ENCODE peak calls at places on chromosomes 13 and 19, in nine cellular contexts. S is HT1080; U is NCI-H1105; Q is HEK293T; C is activated T-cell treated with anti-CD3 and anti-CD28 coated beads, Interleukin-2, amount 50 U/mL, for 1 hour; J is keratinocyte; L is M059J; K is nucleus accumbens; V is gastrocnemius medialis. T is an unnamed sample.

GRCh38 chr19:46404884-46405658 is 8.3 kb downstream of the CCDC8 start:
- DNase-seq in S (no peak), U (no peak), Q (no peak), C (no peak), J (no peak), L (no peak), K (no peak), V (no peak), T (no peak)

GRCh38 chr19:10270616-10271394 is at the start of gene ICAM1:
- DNase-seq in S (no peak), U (peak; percentile 11), Q (no peak), C (peak; percentile 71), J (no peak), L (peak; percentile 80), K (no peak), V (peak; percentile 50), T (peak; percentile 87)

GRCh38 chr19:13408889-13409518 is 97.3 kb downstream of the CACNA1A start:
- DNase-seq in S (no peak), U (no peak), Q (no peak), C (no peak), J (no peak), L (no peak), K (peak; percentile 25), V (no peak), T (no peak)

GRCh38 chr19:15138427-15138826 is 31.2 kb downstream of the SYDE1 start:
- DNase-seq in S (peak; percentile 70), U (no peak), Q (no peak), C (no peak), J (no peak), L (peak; percentile 21), K (no peak), V (no peak), T (no peak)

GRCh38 chr19:42024622-42025111 is 30.6 kb upstream of the ATP1A3 start:
- DNase-seq in S (no peak), U (no peak), Q (no peak), C (no peak), J (no peak), L (peak; percentile 71), K (no peak), V (no peak), T (no peak)

GRCh38 chr13:102825921-102826706 is 19.7 kb upstream of the ERCC5 start:
- DNase-seq in S (peak; percentile 94), U (no peak), Q (no peak), C (no peak), J (peak; percentile 60), L (peak; percentile 85), K (no peak), V (no peak), T (no peak)

GRCh38 chr13:41054212-41054877 is 7.0 kb upstream of the WBP4 start:
- DNase-seq in S (peak; percentile 47), U (no peak), Q (peak; percentile 28), C (no peak), J (no peak), L (peak; percentile 83), K (no peak), V (no peak), T (no peak)

GRCh38 chr13:112783135-112783945 is 93.5 kb downstream of the ATP11A start:
- DNase-seq in S (no peak), U (no peak), Q (no peak), C (no peak), J (no peak), L (no peak), K (no peak), V (no peak), T (no peak)

GRCh38 chr19:13153627-13154240 is 3.5 kb downstream of the IER2 start:
- DNase-seq in S (no peak), U (no peak), Q (no peak), C (no peak), J (no peak), L (peak; percentile 49), K (no peak), V (no peak), T (peak; percentile 75)

GRCh38 chr13:87087741-87088140 is 583.4 kb upstream of the SLITRK5 start:
- DNase-seq in S (no peak), U (no peak), Q (no peak), C (no peak), J (no peak), L (peak; percentile 3), K (no peak), V (no peak), T (no peak)

GRCh38 chr19:51511353-51511752 is 9.8 kb upstream of the SIGLEC12 start:
- DNase-seq in S (peak; percentile 39), U (no peak), Q (no peak), C (no peak), J (no peak), L (peak; percentile 28), K (no peak), V (no peak), T (no peak)

GRCh38 chr13:99404005-99404755 is 97.0 kb upstream of the GPR183 start:
- DNase-seq in S (peak; percentile 9), U (no peak), Q (no peak), C (no peak), J (no peak), L (no peak), K (no peak), V (no peak), T (peak; percentile 47)

GRCh38 chr19:50836543-50837195 is 3.3 kb upstream of the KLK15 start:
- DNase-seq in S (no peak), U (no peak), Q (no peak), C (no peak), J (no peak), L (no peak), K (no peak), V (no peak), T (no peak)

GRCh38 chr19:33906578-33907335 is 110.1 kb downstream of the KCTD15 start:
- DNase-seq in S (no peak), U (no peak), Q (no peak), C (no peak), J (peak; percentile 7), L (peak; percentile 12), K (no peak), V (no peak), T (no peak)

GRCh38 chr19:1507192-1507660 is 5.6 kb downstream of the ADAMTSL5 start:
- DNase-seq in S (no peak), U (no peak), Q (no peak), C (no peak), J (no peak), L (no peak), K (no peak), V (no peak), T (no peak)

GRCh38 chr13:23959231-23959862 is 62.0 kb upstream of the C1QTNF9B start:
- DNase-seq in S (no peak), U (no peak), Q (no peak), C (no peak), J (no peak), L (peak; percentile 33), K (no peak), V (no peak), T (no peak)

GRCh38 chr19:7636691-7637373 is at the start of gene STXBP2:
- DNase-seq in S (no peak), U (peak; percentile 79), Q (peak; percentile 94), C (peak; percentile 98), J (peak; percentile 42), L (no peak), K (no peak), V (peak; percentile 6), T (peak; percentile 44)

GRCh38 chr19:49820125-49820524 is 2.0 kb downstream of the MED25 start:
- DNase-seq in S (no peak), U (peak; percentile 25), Q (no peak), C (no peak), J (no peak), L (no peak), K (no peak), V (no peak), T (no peak)

GRCh38 chr13:98216711-98217110 is 39.6 kb upstream of the RNF113B start:
- DNase-seq in S (no peak), U (no peak), Q (no peak), C (no peak), J (no peak), L (no peak), K (no peak), V (no peak), T (no peak)

GRCh38 chr13:42981853-42982252 is 10.2 kb downstream of the EPSTI1 start:
- DNase-seq in S (no peak), U (no peak), Q (no peak), C (no peak), J (no peak), L (no peak), K (no peak), V (no peak), T (no peak)

GRCh38 chr19:45177817-45178261 is at the start of gene TRAPPC6A:
- DNase-seq in S (no peak), U (no peak), Q (no peak), C (no peak), J (peak; percentile 66), L (peak; percentile 68), K (no peak), V (no peak), T (no peak)

GRCh38 chr13:27126877-27127276 is 44.7 kb downstream of the USP12 start:
- DNase-seq in S (no peak), U (no peak), Q (no peak), C (no peak), J (no peak), L (no peak), K (no peak), V (no peak), T (no peak)

GRCh38 chr19:51887522-51888498 is at the start of gene ZNF577:
- DNase-seq in S (peak; percentile 80), U (no peak), Q (peak; percentile 23), C (peak; percentile 65), J (peak; percentile 50), L (peak; percentile 81), K (peak; percentile 87), V (peak; percentile 81), T (peak; percentile 89)

GRCh38 chr13:37869756-37870488 is at the start of gene TRPC4:
- DNase-seq in S (peak; percentile 62), U (peak; percentile 56), Q (peak; percentile 68), C (no peak), J (no peak), L (peak; percentile 90), K (peak; percentile 15), V (no peak), T (peak; percentile 30)